ENCODE peak calls at places on chromosome 15, in eight cellular contexts. C is A549, B is HCT116, W is GM12878, V is endothelial cell of umbilical vein, J is HepG2, A is K562, Z is H1. K is an unnamed sample.

GRCh38 chr15:80061581-80061980 is 2.1 kb downstream of the ZFAND6 start:
- DNase-seq in C (no peak), B (no peak), W (no peak), V (no peak), J (peak; percentile 10), A (no peak), Z (no peak), K (no peak)

GRCh38 chr15:98689431-98689861 is 41.1 kb downstream of the IGF1R start:
- DNase-seq in C (no peak), B (no peak), W (no peak), V (no peak), J (no peak), A (no peak), Z (no peak), K (peak; percentile 85)

GRCh38 chr15:31294067-31294466 is 32.6 kb upstream of the KLF13 start:
- DNase-seq in C (no peak), B (no peak), W (no peak), V (no peak), J (no peak), A (no peak), Z (no peak), K (no peak)

GRCh38 chr15:48361690-48362089 is 30.5 kb downstream of the DUT start:
- DNase-seq in C (no peak), B (no peak), W (no peak), V (no peak), J (no peak), A (no peak), Z (no peak), K (no peak)

GRCh38 chr15:60326343-60326742 is 71.4 kb downstream of the ANXA2 start:
- DNase-seq in C (no peak), B (no peak), W (no peak), V (no peak), J (no peak), A (no peak), Z (no peak), K (no peak)

GRCh38 chr15:97900006-97900405 is 60.5 kb upstream of the ARRDC4 start:
- DNase-seq in C (no peak), B (no peak), W (no peak), V (no peak), J (no peak), A (no peak), Z (no peak), K (no peak)

GRCh38 chr15:65869127-65869953 is at the start of gene RAB11A:
- DNase-seq in C (peak; percentile 96), B (peak; percentile 94), W (peak; percentile 85), V (peak; percentile 96), J (peak; percentile 93), A (peak; percentile 96), Z (peak; percentile 97), K (peak; percentile 97)

GRCh38 chr15:66615175-66615495 is 49.3 kb upstream of the LCTL start:
- DNase-seq in C (no peak), B (no peak), W (no peak), V (no peak), J (no peak), A (no peak), Z (no peak), K (peak; percentile 54)

GRCh38 chr15:60399931-60400330 is 2.1 kb upstream of the ANXA2 start:
- DNase-seq in C (no peak), B (no peak), W (no peak), V (peak; percentile 56), J (no peak), A (no peak), Z (no peak), K (no peak)

GRCh38 chr15:74208901-74209559 is 6.4 kb upstream of the STRA6 start:
- DNase-seq in C (no peak), B (no peak), W (no peak), V (no peak), J (peak; percentile 60), A (no peak), Z (peak; percentile 73), K (no peak)

GRCh38 chr15:74207652-74208440 is 5.3 kb upstream of the STRA6 start:
- DNase-seq in C (no peak), B (no peak), W (no peak), V (no peak), J (no peak), A (no peak), Z (no peak), K (no peak)

GRCh38 chr15:74209997-74210573 is 7.5 kb upstream of the STRA6 start:
- DNase-seq in C (no peak), B (no peak), W (no peak), V (peak; percentile 46), J (no peak), A (no peak), Z (no peak), K (no peak)

GRCh38 chr15:74209560-74209958 is 7.0 kb upstream of the STRA6 start:
- DNase-seq in C (no peak), B (no peak), W (no peak), V (no peak), J (no peak), A (no peak), Z (no peak), K (no peak)

GRCh38 chr15:74208496-74208895 is 5.9 kb upstream of the STRA6 start:
- DNase-seq in C (no peak), B (no peak), W (no peak), V (no peak), J (no peak), A (no peak), Z (no peak), K (no peak)
- H3K4me3 ChIP-seq in C (no peak overlapping the region), B (no peak overlapping the region), W (no peak overlapping the region), V (no peak overlapping the region), J (peak overlapping the region; percentile 5), A (no peak overlapping the region), Z (no peak overlapping the region), K (no peak overlapping the region)

DNA sequence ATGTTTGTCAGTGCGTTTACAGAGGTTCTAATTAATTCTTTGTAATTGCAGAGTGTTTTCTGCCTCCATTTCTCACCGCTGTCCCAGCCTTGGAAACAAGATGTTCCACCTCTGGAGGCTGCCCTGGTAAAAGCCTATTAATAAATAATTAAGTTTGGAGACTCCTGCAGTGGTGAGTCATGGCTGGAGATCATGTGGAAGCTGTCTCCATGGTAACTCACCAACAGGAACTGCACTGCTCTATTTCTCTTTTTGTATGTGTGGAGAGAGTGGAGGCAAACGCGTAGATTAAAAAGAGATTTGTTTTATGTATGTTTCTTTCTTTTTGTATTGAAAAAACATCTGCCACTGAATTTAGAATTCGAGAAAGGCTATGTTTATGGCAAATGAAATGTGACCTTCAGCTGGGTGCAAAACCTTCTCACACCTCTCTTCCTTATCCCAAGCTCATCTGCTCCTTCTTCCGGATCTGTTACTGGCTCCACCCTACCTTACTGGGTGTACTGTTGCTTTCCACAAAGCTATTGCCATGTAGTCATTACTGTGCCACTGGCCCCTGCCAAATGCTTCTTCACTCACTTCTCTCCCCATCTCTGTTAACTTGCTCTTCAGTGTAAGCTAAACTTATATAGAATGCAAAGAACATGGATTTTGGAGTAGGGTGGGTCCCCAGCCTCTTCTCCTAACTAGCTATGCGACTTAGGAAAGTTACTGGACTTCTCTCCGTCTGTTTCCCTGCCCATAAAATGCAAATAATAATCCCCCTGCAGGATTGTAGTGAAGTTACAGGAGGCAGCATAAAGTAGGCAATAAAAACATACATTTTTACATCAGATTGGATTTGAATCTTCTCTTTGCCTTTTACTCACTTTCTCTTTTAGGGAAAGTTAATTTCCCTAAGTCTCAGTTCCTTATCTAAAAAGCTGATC is 778.5 kb downstream of the NTRK3 start:
- DNase-seq in C (peak; percentile 58), B (no peak), W (no peak), V (no peak), J (no peak), A (peak; percentile 17), Z (no peak), K (peak; percentile 18)
- TF ChIP-seq POLR2A in C (no peak), B (no peak), W (no peak), V (no peak), J (no peak), A (no peak), Z (no peak), K (no peak)

DNA sequence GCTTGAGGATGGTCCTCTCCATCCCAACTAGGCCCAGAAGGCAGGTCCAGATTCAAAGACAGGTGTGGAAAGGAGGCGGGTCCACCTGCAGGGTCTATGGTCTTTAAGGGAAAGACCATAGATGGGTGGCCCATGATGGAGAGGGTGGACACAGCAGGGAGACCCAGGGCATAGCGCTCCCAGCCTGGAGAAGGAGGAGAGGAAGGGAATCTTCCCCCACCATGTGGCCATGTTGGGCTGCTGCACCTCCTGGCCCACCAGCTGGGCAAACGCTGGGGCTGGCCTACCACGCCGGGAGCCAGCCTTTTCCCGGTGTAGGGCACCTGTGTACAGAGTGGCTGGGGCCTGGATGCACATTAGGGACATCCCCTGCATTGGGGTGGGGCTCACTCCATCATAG is 265.2 kb upstream of the TLE3 start:
- DNase-seq in C (no peak), B (peak; percentile 8), W (no peak), V (peak; percentile 38), J (peak; percentile 17), A (peak; percentile 27), Z (no peak), K (no peak)
- TF ChIP-seq MAX in C (no peak), B (no peak), W (no peak), V (no peak), J (no peak), A (no peak), Z (no peak), K (no peak)

GRCh38 chr15:34055868-34056595 is 17.0 kb upstream of the AVEN start:
- DNase-seq in C (no peak), B (no peak), W (no peak), V (peak; percentile 73), J (no peak), A (no peak), Z (no peak), K (no peak)
- H3K4me3 ChIP-seq in C (no peak overlapping the region), B (no peak overlapping the region), W (no peak overlapping the region), V (no peak overlapping the region), J (no peak overlapping the region), A (no peak overlapping the region), Z (no peak overlapping the region), K (no peak overlapping the region)

GRCh38 chr15:70096975-70097336 is 761 bp downstream of the TLE3 start:
- DNase-seq in C (peak; percentile 40), B (no peak), W (no peak), V (no peak), J (no peak), A (no peak), Z (no peak), K (no peak)

GRCh38 chr15:70098170-70098460 is 398 bp upstream of the TLE3 start:
- DNase-seq in C (no peak), B (no peak), W (no peak), V (no peak), J (no peak), A (no peak), Z (no peak), K (no peak)

GRCh38 chr15:70096215-70096974 is 1.3 kb downstream of the TLE3 start:
- DNase-seq in C (peak; percentile 73), B (no peak), W (no peak), V (peak; percentile 68), J (no peak), A (peak; percentile 34), Z (no peak), K (peak; percentile 77)

GRCh38 chr15:70098461-70099166 is 897 bp upstream of the TLE3 start:
- DNase-seq in C (peak; percentile 54), B (peak; percentile 27), W (no peak), V (peak; percentile 48), J (peak; percentile 86), A (peak; percentile 44), Z (peak; percentile 83), K (peak; percentile 60)

GRCh38 chr15:70097337-70098169 is at the start of gene TLE3:
- DNase-seq in C (peak; percentile 100), B (peak; percentile 95), W (peak; percentile 85), V (peak; percentile 99), J (peak; percentile 96), A (peak; percentile 98), Z (peak; percentile 97), K (peak; percentile 99)
- TF ChIP-seq POLR2A in C (peak; percentile 83), B (peak; percentile 86), W (peak; percentile 90), V (peak; percentile 88), J (peak; percentile 78), A (peak; percentile 98), Z (peak; percentile 82), K (peak; percentile 88)

GRCh38 chr15:100115711-100116090 is 226.1 kb downstream of the ADAMTS17 start:
- DNase-seq in C (no peak), B (no peak), W (no peak), V (no peak), J (no peak), A (no peak), Z (no peak), K (no peak)
- TF ChIP-seq MAX in C (no peak), B (no peak), W (no peak), V (no peak), J (no peak), A (no peak), Z (no peak), K (no peak)